ENCODE peak calls at places on chromosomes 4 and X, in four cellular contexts. E is AG08395, X is AG10803, V is COLO829. U is an unnamed sample.

GRCh38 chrX:139811942-139812629 is 104.1 kb upstream of the MCF2 start:
- DNase-seq in E (no peak), X (no peak), V (no peak), U (no peak)

GRCh38 chrX:36431819-36432218 is 512.3 kb downstream of the CFAP47 start:
- DNase-seq in E (no peak), X (no peak), V (no peak), U (peak; percentile 44)

GRCh38 chr4:65170768-65171514 is 499.3 kb downstream of the EPHA5 start:
- DNase-seq in E (no peak), X (no peak), V (no peak), U (no peak)

GRCh38 chr4:101271516-101271915 is 75.8 kb downstream of the PPP3CA start:
- DNase-seq in E (no peak), X (no peak), V (no peak), U (peak; percentile 19)

GRCh38 chrX:74506310-74507115 is 85.2 kb downstream of the SLC16A2 start:
- DNase-seq in E (no peak), X (no peak), V (no peak), U (no peak)

GRCh38 chr4:146311238-146311970 is 97.1 kb downstream of the REELD1 start:
- DNase-seq in E (no peak), X (no peak), V (no peak), U (no peak)

GRCh38 chr4:3771932-3772495 is 5.8 kb downstream of the ADRA2C start:
- DNase-seq in E (no peak), X (no peak), V (no peak), U (no peak)

GRCh38 chr4:56803473-56803872 is 18.0 kb downstream of the SPINK2 start:
- DNase-seq in E (no peak), X (no peak), V (no peak), U (peak; percentile 19)

GRCh38 chrX:10725071-10725470 is 104.7 kb upstream of the MID1 start:
- DNase-seq in E (no peak), X (no peak), V (no peak), U (no peak)

GRCh38 chrX:139113682-139114081 is 402.2 kb upstream of the FGF13 start:
- DNase-seq in E (no peak), X (no peak), V (no peak), U (no peak)

GRCh38 chr4:122205687-122206086 is 53.6 kb downstream of the BLTP1 start:
- DNase-seq in E (no peak), X (no peak), V (no peak), U (no peak)

GRCh38 chr4:145423017-145423708 is 58.5 kb upstream of the SMAD1 start:
- DNase-seq in E (no peak), X (no peak), V (no peak), U (no peak)

GRCh38 chr4:48175806-48176205 is 41.8 kb upstream of the TXK start:
- DNase-seq in E (no peak), X (no peak), V (no peak), U (no peak)

GRCh38 chrX:85992811-85993229 is 54.5 kb downstream of the CHM start:
- DNase-seq in E (peak; percentile 16), X (peak; percentile 37), V (no peak), U (no peak)

GRCh38 chr4:113051361-113051760 is 1.9 kb downstream of the ANK2 start:
- DNase-seq in E (no peak), X (no peak), V (no peak), U (no peak)

GRCh38 chr4:33980361-33980760 is 2264.0 kb downstream of the ARAP2 start:
- DNase-seq in E (no peak), X (no peak), V (no peak), U (no peak)

GRCh38 chr4:5526070-5526831 is 182.1 kb downstream of the EVC2 start:
- DNase-seq in E (no peak), X (no peak), V (no peak), U (peak; percentile 91)

GRCh38 chrX:103585421-103586313 is at the start of gene TCEAL4:
- DNase-seq in E (peak; percentile 39), X (peak; percentile 12), V (peak; percentile 22), U (peak; percentile 46)

GRCh38 chr4:112552668-112553067 is 36.7 kb upstream of the NEUROG2 start:
- DNase-seq in E (peak; percentile 66), X (peak; percentile 77), V (no peak), U (peak; percentile 79)

GRCh38 chrX:105483011-105483410 is 262.5 kb upstream of the TEX13A start:
- DNase-seq in E (peak; percentile 2), X (no peak), V (no peak), U (no peak)

GRCh38 chrX:68929332-68930150 is 100.7 kb downstream of the EFNB1 start:
- DNase-seq in E (peak; percentile 75), X (peak; percentile 56), V (no peak), U (peak; percentile 61)

U was measured in myocyte.